ENCODE peak calls at places on chromosomes 16 and 17, in six cellular contexts. O, K, N, S, Z and Y are unnamed samples.

GRCh38 chr16:29644338-29644857 is 18.6 kb upstream of the SPN start:
- DNase-seq in S (no peak), Z (no peak), N (no peak), O (no peak), K (no peak), Y (no peak)

GRCh38 chr17:55577011-55577586 is 65.8 kb upstream of the SMIM36 start:
- DNase-seq in S (peak; percentile 55), O (peak; percentile 66), N (no peak), K (no peak), Z (peak; percentile 61), Y (peak; percentile 68)

GRCh38 chr16:11306997-11307638 is 26.0 kb upstream of the PRM1 start:
- DNase-seq in O (no peak), S (no peak), Z (no peak), K (no peak), N (no peak), Y (no peak)

GRCh38 chr17:3738562-3739295 is 15.0 kb downstream of the HASPIN start:
- DNase-seq in K (no peak), Z (no peak), N (no peak), S (no peak), O (peak; percentile 42), Y (no peak)

GRCh38 chr16:17633146-17633966 is 162.6 kb upstream of the XYLT1 start:
- DNase-seq in K (no peak), N (no peak), S (no peak), O (no peak), Z (no peak), Y (no peak)

GRCh38 chr17:52762794-52763167 is 604.3 kb upstream of the CA10 start:
- DNase-seq in S (no peak), K (no peak), O (no peak), N (no peak), Z (no peak), Y (no peak)

GRCh38 chr16:7372095-7372494 is 39.5 kb downstream of the RBFOX1 start:
- DNase-seq in O (no peak), S (no peak), N (no peak), Z (no peak), K (no peak), Y (no peak)

GRCh38 chr16:49924078-49924477 is 68.2 kb upstream of the ZNF423 start:
- DNase-seq in S (no peak), N (peak; percentile 29), K (no peak), Z (no peak), O (peak; percentile 77), Y (no peak)

GRCh38 chr17:4436846-4437245 is 3.1 kb downstream of the SPNS3 start:
- DNase-seq in Z (no peak), N (no peak), O (no peak), S (no peak), K (no peak), Y (no peak)

GRCh38 chr17:63041251-63041650 is 75.2 kb downstream of the TANC2 start:
- DNase-seq in K (no peak), O (no peak), S (no peak), N (no peak), Z (no peak), Y (no peak)

GRCh38 chr17:41615454-41615853 is 2.9 kb upstream of the KRT16 start:
- DNase-seq in S (no peak), N (no peak), O (no peak), K (no peak), Z (no peak), Y (no peak)

GRCh38 chr17:29140631-29141483 is 39.3 kb downstream of the MYO18A start:
- DNase-seq in K (no peak), Z (peak; percentile 58), N (no peak), S (no peak), O (peak; percentile 49), Y (peak; percentile 83)

GRCh38 chr17:58400826-58401225 is 16.5 kb downstream of the RNF43 start:
- DNase-seq in N (no peak), S (no peak), O (no peak), K (no peak), Z (no peak), Y (no peak)

GRCh38 chr17:58402047-58402446 is 15.3 kb downstream of the RNF43 start:
- DNase-seq in O (no peak), N (no peak), K (no peak), Z (no peak), S (no peak), Y (no peak)

GRCh38 chr17:58403312-58403711 is 14.0 kb downstream of the RNF43 start:
- DNase-seq in N (no peak), O (no peak), K (peak; percentile 82), S (no peak), Z (no peak), Y (no peak)

GRCh38 chr17:58401287-58401686 is 16.0 kb downstream of the RNF43 start:
- DNase-seq in Z (no peak), K (no peak), N (no peak), S (no peak), O (no peak), Y (no peak)

GRCh38 chr17:58402679-58403078 is 14.7 kb downstream of the RNF43 start:
- DNase-seq in Z (no peak), O (no peak), N (no peak), K (no peak), S (no peak), Y (no peak)
- H3K4me1 ChIP-seq in Z (no peaks in the 10 kb centered on the region), O (no peaks in the 10 kb centered on the region), N (no peaks in the 10 kb centered on the region), K (peaks cover 15% of the 10 kb centered on the region), S (no peaks in the 10 kb centered on the region), Y (no peaks in the 10 kb centered on the region)

GRCh38 chr17:74002241-74002640 is 201.2 kb upstream of the RPL38 start:
- DNase-seq in O (no peak), N (no peak), K (no peak), S (no peak), Z (no peak), Y (no peak)

GRCh38 chr17:73999246-73999645 is 204.2 kb upstream of the RPL38 start:
- DNase-seq in S (no peak), N (no peak), K (no peak), O (peak; percentile 68), Z (no peak), Y (no peak)

GRCh38 chr17:73998246-73999220 is 204.9 kb upstream of the RPL38 start:
- DNase-seq in O (peak; percentile 51), N (peak; percentile 43), K (peak; percentile 7), Z (no peak), S (no peak), Y (peak; percentile 67)
- H3K4me1 ChIP-seq in O (peaks cover 4% of the 10 kb centered on the region), N (no peaks in the 10 kb centered on the region), K (peaks cover 2% of the 10 kb centered on the region), Z (no peaks in the 10 kb centered on the region), S (no peaks in the 10 kb centered on the region), Y (no peaks in the 10 kb centered on the region)

DNA sequence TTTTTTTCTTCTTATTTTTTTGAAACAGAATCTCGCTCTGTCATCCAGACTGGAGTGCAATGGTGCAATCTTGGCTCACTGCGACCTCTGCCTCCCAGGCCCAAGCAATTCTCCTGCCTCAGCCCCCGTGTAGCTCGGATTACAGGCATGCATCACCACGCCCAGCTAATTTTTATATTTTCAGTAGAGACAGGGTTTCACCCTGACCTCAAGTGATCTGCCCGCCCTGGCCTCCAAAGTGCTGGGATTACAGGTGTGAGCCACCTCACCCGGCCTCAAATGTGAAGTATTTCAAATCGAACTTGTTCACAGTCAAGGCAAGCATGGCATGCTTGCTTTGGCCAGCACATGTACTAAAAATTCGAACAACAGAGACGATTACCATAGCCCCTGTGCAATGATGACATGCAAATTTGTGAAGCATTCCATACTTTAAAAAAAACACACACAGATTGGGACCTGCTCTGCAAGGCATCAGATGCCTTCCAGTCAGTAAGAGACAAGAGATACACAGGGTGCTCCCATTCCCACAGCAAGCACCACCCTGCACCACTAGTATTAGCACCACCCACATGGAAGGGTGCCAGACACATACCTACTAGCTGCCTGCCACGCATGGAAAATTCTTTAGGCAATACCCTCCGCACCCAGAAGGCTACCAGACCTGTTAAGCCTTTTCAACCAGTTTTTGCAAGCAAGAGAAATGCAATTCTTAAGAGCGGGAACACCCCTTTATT is 47.2 kb downstream of the ANKRD11 start:
- DNase-seq in O (no peak), S (peak; percentile 56), N (no peak), K (peak; percentile 61), Z (peak; percentile 20), Y (peak; percentile 67)
- H3K4me1 ChIP-seq in O (peaks cover 59% of the 10 kb centered on the region), S (peaks cover 39% of the 10 kb centered on the region), N (peaks cover 14% of the 10 kb centered on the region), K (peaks cover 31% of the 10 kb centered on the region), Z (peaks cover 17% of the 10 kb centered on the region), Y (peaks cover 41% of the 10 kb centered on the region)

GRCh38 chr17:19242323-19242722 is 5.2 kb downstream of the EPN2 start:
- DNase-seq in K (no peak), Z (peak; percentile 21), N (no peak), S (no peak), O (no peak), Y (no peak)
- H3K4me1 ChIP-seq in K (peaks cover 7% of the 10 kb centered on the region), Z (peaks cover 5% of the 10 kb centered on the region), N (peaks cover under 1% of the 10 kb centered on the region), S (no peaks in the 10 kb centered on the region), O (peaks cover 12% of the 10 kb centered on the region), Y (peaks cover 4% of the 10 kb centered on the region)

GRCh38 chr17:9931144-9931543 is 26.1 kb upstream of the RCVRN start:
- DNase-seq in Z (no peak), K (no peak), N (no peak), S (no peak), O (no peak), Y (no peak)
- H3K4me1 ChIP-seq in Z (no peaks in the 10 kb centered on the region), K (no peaks in the 10 kb centered on the region), N (no peaks in the 10 kb centered on the region), S (no peaks in the 10 kb centered on the region), O (no peaks in the 10 kb centered on the region), Y (peaks cover 2% of the 10 kb centered on the region)

DNA sequence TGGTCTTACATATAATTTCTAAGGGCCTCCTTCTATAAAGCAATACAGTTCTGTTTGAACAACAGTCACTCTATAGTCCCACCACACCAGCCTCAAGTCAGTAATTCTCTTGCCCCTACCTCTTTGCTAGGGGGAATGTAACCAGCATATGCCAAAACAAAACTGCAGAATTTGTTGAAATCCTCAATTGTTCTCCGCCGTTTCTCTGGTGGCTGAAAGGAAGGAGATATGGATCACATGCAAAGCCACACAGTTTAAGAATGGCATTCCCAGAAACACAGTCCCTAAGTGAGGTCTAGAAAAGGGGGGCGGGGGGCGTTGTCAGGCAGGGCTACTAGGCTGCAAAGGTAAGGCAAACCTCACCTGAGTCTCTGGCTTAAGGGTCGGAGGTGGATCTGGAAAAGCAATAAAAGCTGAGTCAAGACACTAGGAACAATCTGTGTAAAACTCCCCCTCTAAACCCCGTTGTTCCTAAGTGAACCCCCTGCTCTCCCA is 1.9 kb downstream of the PHF23 start:
- DNase-seq in K (no peak), Z (peak; percentile 17), N (no peak), O (no peak), S (no peak), Y (no peak)
- H3K4me1 ChIP-seq in K (peaks cover 24% of the 10 kb centered on the region), Z (peaks cover 32% of the 10 kb centered on the region), N (peaks cover 2% of the 10 kb centered on the region), O (peaks cover 54% of the 10 kb centered on the region), S (peaks cover 11% of the 10 kb centered on the region), Y (peaks cover 11% of the 10 kb centered on the region)

GRCh38 chr17:1627987-1628855 is at the start of gene SLC43A2:
- DNase-seq in K (peak; percentile 82), N (no peak), Z (peak; percentile 83), O (peak; percentile 89), S (peak; percentile 75), Y (peak; percentile 81)
- H3K4me1 ChIP-seq in K (peaks cover 29% of the 10 kb centered on the region), N (peaks cover 2% of the 10 kb centered on the region), Z (peaks cover 35% of the 10 kb centered on the region), O (peaks cover 28% of the 10 kb centered on the region), S (peaks cover 3% of the 10 kb centered on the region), Y (peaks cover 1% of the 10 kb centered on the region)

GRCh38 chr17:49630113-49630900 is 47.6 kb downstream of the SPOP start:
- DNase-seq in Z (no peak), O (no peak), N (no peak), S (no peak), K (no peak), Y (no peak)

GRCh38 chr17:49633762-49634486 is 44.0 kb downstream of the SPOP start:
- DNase-seq in K (no peak), S (no peak), N (no peak), O (no peak), Z (no peak), Y (no peak)

GRCh38 chr17:49631496-49631895 is 46.4 kb downstream of the SPOP start:
- DNase-seq in K (no peak), N (no peak), Z (no peak), S (no peak), O (no peak), Y (no peak)

GRCh38 chr17:49633250-49633649 is 44.6 kb downstream of the SPOP start:
- DNase-seq in Z (no peak), S (no peak), O (no peak), N (no peak), K (no peak), Y (no peak)

GRCh38 chr17:49632201-49632600 is 45.7 kb downstream of the SPOP start:
- DNase-seq in N (no peak), Z (peak; percentile 32), K (no peak), O (no peak), S (no peak), Y (no peak)
- H3K4me1 ChIP-seq in N (no peaks in the 10 kb centered on the region), Z (peaks cover 13% of the 10 kb centered on the region), K (no peaks in the 10 kb centered on the region), O (peaks cover 34% of the 10 kb centered on the region), S (peaks cover 9% of the 10 kb centered on the region), Y (peaks cover 8% of the 10 kb centered on the region)